ENCODE peak calls at places on chromosomes 16 and 17, in ten cellular contexts. One of them, this sample, is unnamed.

GRCh38 chr17:79975498-79976134 is 60.1 kb downstream of the TBC1D16 start:
- DNase-seq in mucosa of descending colon: no peak
- DNase-seq in CD8-positive, alpha-beta memory T cell: no peak
- DNase-seq in brain microvascular endothelial cell: no peak
- DNase-seq in OCI-LY7: no peak
- DNase-seq in uterus: no peak
- DNase-seq in right atrium auricular region: no peak
- DNase-seq in HL-60: no peak
- DNase-seq in ovary: peak
- DNase-seq in upper lobe of right lung: peak
- DNase-seq in this sample: no peak

GRCh38 chr17:37640016-37640415 is 3.2 kb downstream of the DDX52 start:
- DNase-seq in mucosa of descending colon: no peak
- DNase-seq in CD8-positive, alpha-beta memory T cell: no peak
- DNase-seq in brain microvascular endothelial cell: no peak
- DNase-seq in OCI-LY7: no peak
- DNase-seq in uterus: no peak
- DNase-seq in right atrium auricular region: no peak
- DNase-seq in HL-60: no peak
- DNase-seq in ovary: no peak
- DNase-seq in upper lobe of right lung: no peak
- DNase-seq in this sample: no peak

GRCh38 chr17:83202002-83203000 is 122.9 kb downstream of the METRNL start:
- DNase-seq in mucosa of descending colon: peak
- DNase-seq in CD8-positive, alpha-beta memory T cell: no peak
- DNase-seq in brain microvascular endothelial cell: no peak
- DNase-seq in OCI-LY7: no peak
- DNase-seq in uterus: no peak
- DNase-seq in right atrium auricular region: no peak
- DNase-seq in HL-60: no peak
- DNase-seq in ovary: peak
- DNase-seq in upper lobe of right lung: peak
- DNase-seq in this sample: peak

GRCh38 chr17:30347488-30347887 is 13.6 kb upstream of the TMIGD1 start:
- DNase-seq in mucosa of descending colon: no peak
- DNase-seq in CD8-positive, alpha-beta memory T cell: no peak
- DNase-seq in brain microvascular endothelial cell: no peak
- DNase-seq in OCI-LY7: no peak
- DNase-seq in uterus: no peak
- DNase-seq in right atrium auricular region: no peak
- DNase-seq in HL-60: no peak
- DNase-seq in ovary: no peak
- DNase-seq in upper lobe of right lung: no peak
- DNase-seq in this sample: no peak

GRCh38 chr16:2166263-2167080 is 10.9 kb downstream of the TRAF7 start:
- DNase-seq in mucosa of descending colon: no peak
- DNase-seq in CD8-positive, alpha-beta memory T cell: no peak
- DNase-seq in brain microvascular endothelial cell: no peak
- DNase-seq in OCI-LY7: no peak
- DNase-seq in uterus: no peak
- DNase-seq in right atrium auricular region: no peak
- DNase-seq in HL-60: no peak
- DNase-seq in ovary: no peak
- DNase-seq in upper lobe of right lung: no peak
- DNase-seq in this sample: no peak

GRCh38 chr16:13898233-13898632 is 21.7 kb upstream of the ERCC4 start:
- DNase-seq in mucosa of descending colon: no peak
- DNase-seq in CD8-positive, alpha-beta memory T cell: no peak
- DNase-seq in brain microvascular endothelial cell: no peak
- DNase-seq in OCI-LY7: no peak
- DNase-seq in uterus: no peak
- DNase-seq in right atrium auricular region: no peak
- DNase-seq in HL-60: no peak
- DNase-seq in ovary: no peak
- DNase-seq in upper lobe of right lung: no peak
- DNase-seq in this sample: no peak

GRCh38 chr16:10314811-10315210 is 71.0 kb upstream of the ATF7IP2 start:
- DNase-seq in mucosa of descending colon: no peak
- DNase-seq in CD8-positive, alpha-beta memory T cell: peak
- DNase-seq in brain microvascular endothelial cell: peak
- DNase-seq in OCI-LY7: peak
- DNase-seq in uterus: no peak
- DNase-seq in right atrium auricular region: no peak
- DNase-seq in HL-60: no peak
- DNase-seq in ovary: no peak
- DNase-seq in upper lobe of right lung: no peak
- DNase-seq in this sample: no peak

GRCh38 chr17:80671039-80671822 is 126.6 kb downstream of the RPTOR start:
- DNase-seq in mucosa of descending colon: no peak
- DNase-seq in CD8-positive, alpha-beta memory T cell: no peak
- DNase-seq in brain microvascular endothelial cell: no peak
- DNase-seq in OCI-LY7: no peak
- DNase-seq in uterus: no peak
- DNase-seq in right atrium auricular region: no peak
- DNase-seq in HL-60: no peak
- DNase-seq in ovary: no peak
- DNase-seq in upper lobe of right lung: no peak
- DNase-seq in this sample: no peak

GRCh38 chr17:1038459-1039118 is 41.7 kb downstream of the TIMM22 start:
- DNase-seq in mucosa of descending colon: no peak
- DNase-seq in CD8-positive, alpha-beta memory T cell: no peak
- DNase-seq in brain microvascular endothelial cell: no peak
- DNase-seq in OCI-LY7: no peak
- DNase-seq in uterus: no peak
- DNase-seq in right atrium auricular region: no peak
- DNase-seq in HL-60: no peak
- DNase-seq in ovary: no peak
- DNase-seq in upper lobe of right lung: no peak
- DNase-seq in this sample: no peak

GRCh38 chr17:1040216-1040600 is 43.3 kb downstream of the TIMM22 start:
- DNase-seq in mucosa of descending colon: no peak
- DNase-seq in CD8-positive, alpha-beta memory T cell: no peak
- DNase-seq in brain microvascular endothelial cell: no peak
- DNase-seq in OCI-LY7: no peak
- DNase-seq in uterus: no peak
- DNase-seq in right atrium auricular region: no peak
- DNase-seq in HL-60: no peak
- DNase-seq in ovary: no peak
- DNase-seq in upper lobe of right lung: no peak
- DNase-seq in this sample: peak

GRCh38 chr17:1039119-1039507 is 42.2 kb downstream of the TIMM22 start:
- DNase-seq in mucosa of descending colon: no peak
- DNase-seq in CD8-positive, alpha-beta memory T cell: no peak
- DNase-seq in brain microvascular endothelial cell: no peak
- DNase-seq in OCI-LY7: no peak
- DNase-seq in uterus: no peak
- DNase-seq in right atrium auricular region: no peak
- DNase-seq in HL-60: no peak
- DNase-seq in ovary: no peak
- DNase-seq in upper lobe of right lung: no peak
- DNase-seq in this sample: peak

GRCh38 chr17:1041746-1042145 is 44.8 kb downstream of the TIMM22 start:
- DNase-seq in mucosa of descending colon: no peak
- DNase-seq in CD8-positive, alpha-beta memory T cell: no peak
- DNase-seq in brain microvascular endothelial cell: no peak
- DNase-seq in OCI-LY7: no peak
- DNase-seq in uterus: no peak
- DNase-seq in right atrium auricular region: no peak
- DNase-seq in HL-60: no peak
- DNase-seq in ovary: no peak
- DNase-seq in upper lobe of right lung: no peak
- DNase-seq in this sample: peak

GRCh38 chr17:1039511-1040215 is 42.7 kb downstream of the TIMM22 start:
- DNase-seq in mucosa of descending colon: peak
- DNase-seq in CD8-positive, alpha-beta memory T cell: no peak
- DNase-seq in brain microvascular endothelial cell: no peak
- DNase-seq in OCI-LY7: no peak
- DNase-seq in uterus: peak
- DNase-seq in right atrium auricular region: peak
- DNase-seq in HL-60: peak
- DNase-seq in ovary: no peak
- DNase-seq in upper lobe of right lung: peak
- DNase-seq in this sample: peak
- H3K4me3 ChIP-seq in mucosa of descending colon: no peak
- H3K4me3 ChIP-seq in CD8-positive, alpha-beta memory T cell: no peak
- H3K4me3 ChIP-seq in brain microvascular endothelial cell: no peak
- H3K4me3 ChIP-seq in OCI-LY7: no peak
- H3K4me3 ChIP-seq in uterus: no peak
- H3K4me3 ChIP-seq in right atrium auricular region: no peak
- H3K4me3 ChIP-seq in HL-60: peak
- H3K4me3 ChIP-seq in ovary: no peak
- H3K4me3 ChIP-seq in upper lobe of right lung: no peak
- H3K4me3 ChIP-seq in this sample: no peak

DNA sequence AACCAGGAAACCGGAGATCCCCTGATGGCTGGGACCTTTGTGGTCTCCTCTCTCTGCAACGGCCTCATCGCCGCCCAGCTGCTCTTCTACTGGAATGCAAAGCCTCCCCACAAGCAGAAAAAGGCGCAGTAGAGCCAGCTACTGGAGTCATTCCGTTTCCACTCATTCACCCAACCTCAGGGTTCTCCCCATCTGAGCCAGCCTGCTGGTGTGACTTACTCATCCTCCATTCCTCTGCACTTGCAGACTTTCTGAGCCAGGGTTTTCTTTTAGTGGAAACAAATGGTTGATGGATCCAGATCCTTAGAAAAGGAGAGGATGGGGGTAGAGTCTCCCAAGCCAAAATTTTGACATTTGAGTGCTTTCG is 2.5 kb downstream of the SOX15 start:
- DNase-seq in mucosa of descending colon: no peak
- DNase-seq in CD8-positive, alpha-beta memory T cell: no peak
- DNase-seq in brain microvascular endothelial cell: peak
- DNase-seq in OCI-LY7: no peak
- DNase-seq in uterus: no peak
- DNase-seq in right atrium auricular region: no peak
- DNase-seq in HL-60: no peak
- DNase-seq in ovary: no peak
- DNase-seq in upper lobe of right lung: no peak
- DNase-seq in this sample: no peak
- H3K4me3 ChIP-seq in mucosa of descending colon: no peak
- H3K4me3 ChIP-seq in CD8-positive, alpha-beta memory T cell: no peak
- H3K4me3 ChIP-seq in brain microvascular endothelial cell: no peak
- H3K4me3 ChIP-seq in OCI-LY7: no peak
- H3K4me3 ChIP-seq in uterus: no peak
- H3K4me3 ChIP-seq in right atrium auricular region: no peak
- H3K4me3 ChIP-seq in HL-60: no peak
- H3K4me3 ChIP-seq in ovary: no peak
- H3K4me3 ChIP-seq in upper lobe of right lung: no peak
- H3K4me3 ChIP-seq in this sample: no peak

GRCh38 chr17:58279016-58279671 is 1.6 kb downstream of the MPO start:
- DNase-seq in mucosa of descending colon: peak
- DNase-seq in CD8-positive, alpha-beta memory T cell: no peak
- DNase-seq in brain microvascular endothelial cell: peak
- DNase-seq in OCI-LY7: no peak
- DNase-seq in uterus: no peak
- DNase-seq in right atrium auricular region: peak
- DNase-seq in HL-60: no peak
- DNase-seq in ovary: peak
- DNase-seq in upper lobe of right lung: peak
- DNase-seq in this sample: peak

GRCh38 chr17:58282442-58282841 is 1.7 kb upstream of the MPO start:
- DNase-seq in mucosa of descending colon: no peak
- DNase-seq in CD8-positive, alpha-beta memory T cell: no peak
- DNase-seq in brain microvascular endothelial cell: no peak
- DNase-seq in OCI-LY7: no peak
- DNase-seq in uterus: no peak
- DNase-seq in right atrium auricular region: peak
- DNase-seq in HL-60: no peak
- DNase-seq in ovary: no peak
- DNase-seq in upper lobe of right lung: peak
- DNase-seq in this sample: no peak

GRCh38 chr17:58281511-58282011 is 826 bp upstream of the MPO start:
- DNase-seq in mucosa of descending colon: no peak
- DNase-seq in CD8-positive, alpha-beta memory T cell: no peak
- DNase-seq in brain microvascular endothelial cell: no peak
- DNase-seq in OCI-LY7: no peak
- DNase-seq in uterus: no peak
- DNase-seq in right atrium auricular region: peak
- DNase-seq in HL-60: peak
- DNase-seq in ovary: no peak
- DNase-seq in upper lobe of right lung: no peak
- DNase-seq in this sample: no peak

GRCh38 chr17:58279736-58280479 is 827 bp downstream of the MPO start:
- DNase-seq in mucosa of descending colon: no peak
- DNase-seq in CD8-positive, alpha-beta memory T cell: no peak
- DNase-seq in brain microvascular endothelial cell: no peak
- DNase-seq in OCI-LY7: no peak
- DNase-seq in uterus: no peak
- DNase-seq in right atrium auricular region: peak
- DNase-seq in HL-60: no peak
- DNase-seq in ovary: no peak
- DNase-seq in upper lobe of right lung: peak
- DNase-seq in this sample: no peak

GRCh38 chr17:58280480-58281217 is at the start of gene MPO:
- DNase-seq in mucosa of descending colon: no peak
- DNase-seq in CD8-positive, alpha-beta memory T cell: no peak
- DNase-seq in brain microvascular endothelial cell: no peak
- DNase-seq in OCI-LY7: no peak
- DNase-seq in uterus: no peak
- DNase-seq in right atrium auricular region: peak
- DNase-seq in HL-60: peak
- DNase-seq in ovary: no peak
- DNase-seq in upper lobe of right lung: no peak
- DNase-seq in this sample: no peak
- H3K4me3 ChIP-seq in mucosa of descending colon: no peak
- H3K4me3 ChIP-seq in CD8-positive, alpha-beta memory T cell: no peak
- H3K4me3 ChIP-seq in brain microvascular endothelial cell: no peak
- H3K4me3 ChIP-seq in OCI-LY7: no peak
- H3K4me3 ChIP-seq in uterus: no peak
- H3K4me3 ChIP-seq in right atrium auricular region: no peak
- H3K4me3 ChIP-seq in HL-60: peak
- H3K4me3 ChIP-seq in ovary: no peak
- H3K4me3 ChIP-seq in upper lobe of right lung: no peak
- H3K4me3 ChIP-seq in this sample: no peak

DNA sequence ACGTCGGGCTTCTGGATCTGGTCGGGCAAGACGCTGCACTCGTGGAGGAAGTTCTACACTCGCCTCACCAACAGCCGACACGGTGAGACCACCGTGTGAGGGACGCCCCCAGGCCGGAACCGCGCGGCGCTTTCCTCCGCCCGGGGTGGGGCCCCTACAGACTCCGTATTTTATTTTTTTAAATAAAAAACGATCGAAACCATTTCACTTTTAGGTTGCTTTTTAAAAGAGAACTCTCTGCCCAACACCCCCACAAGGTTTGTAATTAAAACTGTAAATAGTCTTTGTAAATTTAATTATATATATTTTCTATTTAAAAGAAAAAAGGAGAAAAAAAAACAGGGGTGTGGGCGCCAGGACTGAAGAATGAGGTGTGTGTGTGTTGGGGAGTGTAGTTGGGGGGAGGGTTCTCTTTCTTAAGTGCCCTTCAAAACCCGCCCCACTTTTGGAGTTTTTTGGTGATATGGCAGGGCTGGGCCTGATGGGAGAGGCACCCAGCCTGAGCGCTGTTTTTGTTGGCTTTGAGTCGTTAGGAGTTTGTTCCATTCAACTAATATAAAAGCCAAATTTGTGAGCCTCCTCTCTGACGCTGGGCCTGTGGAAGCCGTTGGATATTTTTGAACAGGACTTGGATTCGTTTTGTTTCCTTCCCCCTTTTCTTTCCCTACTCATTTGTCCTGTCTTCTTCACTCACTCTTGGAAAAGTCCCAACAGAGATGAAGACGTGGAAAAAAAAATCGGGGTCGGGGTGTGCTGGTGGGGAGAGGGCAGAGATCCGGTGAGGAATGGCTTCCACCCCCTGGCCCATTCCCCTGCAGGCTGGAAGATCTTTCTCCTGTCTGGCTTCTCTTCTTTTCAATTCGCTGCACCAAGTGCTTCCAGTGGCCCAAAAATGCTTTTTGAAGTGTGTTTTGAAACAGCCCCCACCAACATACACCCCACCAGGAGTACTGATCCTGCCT is 2.3 kb downstream of the FZD2 start:
- DNase-seq in mucosa of descending colon: no peak
- DNase-seq in CD8-positive, alpha-beta memory T cell: no peak
- DNase-seq in brain microvascular endothelial cell: no peak
- DNase-seq in OCI-LY7: no peak
- DNase-seq in uterus: no peak
- DNase-seq in right atrium auricular region: no peak
- DNase-seq in HL-60: no peak
- DNase-seq in ovary: no peak
- DNase-seq in upper lobe of right lung: no peak
- DNase-seq in this sample: no peak
- H3K4me3 ChIP-seq in mucosa of descending colon: no peak
- H3K4me3 ChIP-seq in CD8-positive, alpha-beta memory T cell: no peak
- H3K4me3 ChIP-seq in brain microvascular endothelial cell: peak
- H3K4me3 ChIP-seq in OCI-LY7: peak
- H3K4me3 ChIP-seq in uterus: no peak
- H3K4me3 ChIP-seq in right atrium auricular region: peak
- H3K4me3 ChIP-seq in HL-60: no peak
- H3K4me3 ChIP-seq in ovary: no peak
- H3K4me3 ChIP-seq in upper lobe of right lung: peak
- H3K4me3 ChIP-seq in this sample: no peak

This sample was measured in right cardiac atrium.